ENCODE peak calls at places on chromosomes 3 and 15, in four cellular contexts. U, Z, P and W are unnamed samples.

GRCh38 chr15:48352474-48353072 is 21.3 kb downstream of the DUT start:
- DNase-seq in U (peak), Z (peak), P (peak), W (peak)

GRCh38 chr3:43142472-43142871 is 36.6 kb upstream of the POMGNT2 start:
- DNase-seq in U (no peak), Z (no peak), P (no peak), W (no peak)

GRCh38 chr15:45958924-45959323 is 324.1 kb downstream of the SQOR start:
- DNase-seq in U (no peak), Z (no peak), P (no peak), W (no peak)

GRCh38 chr3:45064512-45065372 is 38.6 kb downstream of the CLEC3B start:
- DNase-seq in U (peak), Z (no peak), P (no peak), W (no peak)

GRCh38 chr3:16849240-16849639 is 35.5 kb upstream of the PLCL2 start:
- DNase-seq in U (peak), Z (peak), P (peak), W (peak)

GRCh38 chr3:82208002-82208710 is 446.7 kb upstream of the GBE1 start:
- DNase-seq in U (no peak), Z (no peak), P (no peak), W (no peak)

GRCh38 chr3:51622868-51623267 is 48.2 kb upstream of the TEX264 start:
- DNase-seq in U (no peak), Z (no peak), P (no peak), W (no peak)

GRCh38 chr15:90529008-90529368 is 735 bp upstream of the CRTC3 start:
- DNase-seq in U (no peak), Z (no peak), P (no peak), W (no peak)

GRCh38 chr3:15011174-15011573 is 53.9 kb downstream of the MRPS25 start:
- DNase-seq in U (no peak), Z (no peak), P (no peak), W (no peak)

GRCh38 chr3:175246766-175247165 is 387.6 kb downstream of the NAALADL2 start:
- DNase-seq in U (no peak), Z (no peak), P (no peak), W (no peak)

GRCh38 chr15:66745530-66746230 is 43.6 kb downstream of the SMAD6 start:
- DNase-seq in U (no peak), Z (no peak), P (no peak), W (no peak)

GRCh38 chr3:140244893-140245292 is 309.9 kb downstream of the CLSTN2 start:
- DNase-seq in U (no peak), Z (no peak), P (no peak), W (no peak)

GRCh38 chr3:11509175-11510000 is 134.3 kb downstream of the VGLL4 start:
- DNase-seq in U (no peak), Z (peak), P (no peak), W (peak)

GRCh38 chr15:97521390-97521789 is 439.1 kb upstream of the ARRDC4 start:
- DNase-seq in U (no peak), Z (no peak), P (no peak), W (no peak)

GRCh38 chr15:68619303-68619698 is 40.5 kb downstream of the CORO2B start:
- DNase-seq in U (no peak), Z (no peak), P (no peak), W (no peak)

GRCh38 chr3:38609386-38610111 is 39.9 kb downstream of the SCN5A start:
- DNase-seq in U (no peak), Z (no peak), P (no peak), W (no peak)

GRCh38 chr15:96321422-96322391 is 8.8 kb upstream of the NR2F2 start:
- DNase-seq in U (no peak), Z (peak), P (no peak), W (peak)

GRCh38 chr3:58155838-58156237 is 54.9 kb downstream of the DNASE1L3 start:
- DNase-seq in U (no peak), Z (no peak), P (no peak), W (no peak)

GRCh38 chr15:68517285-68517711 is 61.5 kb upstream of the CORO2B start:
- DNase-seq in U (no peak), Z (no peak), P (no peak), W (peak)

GRCh38 chr3:46471371-46471914 is 6.7 kb upstream of the LTF start:
- DNase-seq in U (no peak), Z (no peak), P (no peak), W (no peak)

GRCh38 chr15:48577495-48577894 is 68.0 kb downstream of the FBN1 start:
- DNase-seq in U (no peak), Z (no peak), P (no peak), W (no peak)

GRCh38 chr3:31550452-31551251 is 17.9 kb downstream of the STT3B start:
- DNase-seq in U (no peak), Z (no peak), P (no peak), W (no peak)

GRCh38 chr3:184645304-184645703 is 66.6 kb downstream of the MAGEF1 start:
- DNase-seq in U (no peak), Z (no peak), P (no peak), W (no peak)

GRCh38 chr15:24823473-24823872 is 131.3 kb upstream of the SNRPN start:
- DNase-seq in U (no peak), Z (peak), P (peak), W (peak)

GRCh38 chr3:18295171-18295920 is 129.8 kb downstream of the SATB1 start:
- DNase-seq in U (no peak), Z (peak), P (peak), W (no peak)

GRCh38 chr3:59436164-59436958 is 386.5 kb upstream of the CFAP20DC start:
- DNase-seq in U (no peak), Z (no peak), P (no peak), W (no peak)

GRCh38 chr3:81242871-81243270 is 518.6 kb downstream of the GBE1 start:
- DNase-seq in U (no peak), Z (no peak), P (no peak), W (no peak)

GRCh38 chr15:34364041-34364440 is 3.0 kb downstream of the LPCAT4 start:
- DNase-seq in U (no peak), Z (no peak), P (no peak), W (no peak)

GRCh38 chr15:25727116-25727515 is 136.0 kb downstream of the ATP10A start:
- DNase-seq in U (no peak), Z (no peak), P (no peak), W (no peak)

GRCh38 chr3:65886376-65886775 is 152.3 kb downstream of the MAGI1 start:
- DNase-seq in U (no peak), Z (no peak), P (no peak), W (no peak)

GRCh38 chr3:37183375-37183831 is 9.0 kb upstream of the LRRFIP2 start:
- DNase-seq in U (no peak), Z (no peak), P (no peak), W (no peak)

GRCh38 chr3:142028174-142028833 is 121.0 kb downstream of the TFDP2 start:
- DNase-seq in U (no peak), Z (no peak), P (peak), W (peak)

GRCh38 chr15:43515731-43516130 is 1.7 kb upstream of the MAP1A start:
- DNase-seq in U (no peak), Z (no peak), P (no peak), W (no peak)

GRCh38 chr3:87997298-87997697 is 61.5 kb downstream of the CGGBP1 start:
- DNase-seq in U (peak), Z (no peak), P (no peak), W (no peak)

GRCh38 chr15:51641490-51642135 is 19.0 kb upstream of the DMXL2 start:
- DNase-seq in U (no peak), Z (no peak), P (no peak), W (no peak)

GRCh38 chr3:22360197-22360596 is 609.2 kb upstream of the ZNF385D start:
- DNase-seq in U (no peak), Z (no peak), P (no peak), W (no peak)

GRCh38 chr3:133578548-133579191 is 5.2 kb downstream of the CDV3 start:
- DNase-seq in U (no peak), Z (no peak), P (peak), W (no peak)

GRCh38 chr3:24565053-24565452 is 70.4 kb upstream of the THRB start:
- DNase-seq in U (no peak), Z (no peak), P (no peak), W (no peak)

GRCh38 chr3:139291276-139292051 is 52.4 kb upstream of the MRPS22 start:
- DNase-seq in U (no peak), Z (no peak), P (no peak), W (no peak)

GRCh38 chr15:58628206-58629057 is 121.1 kb downstream of the ADAM10 start:
- DNase-seq in U (no peak), Z (no peak), P (no peak), W (no peak)

GRCh38 chr3:187971629-187972028 is 182.3 kb upstream of the LPP start:
- DNase-seq in U (no peak), Z (no peak), P (no peak), W (no peak)
- TF ChIP-seq CTCF in U (no peak), Z (no peak), P (no peak), W (no peak)

GRCh38 chr15:70873232-70874054 is 18.8 kb downstream of the THAP10 start:
- DNase-seq in U (no peak), Z (no peak), P (no peak), W (no peak)

GRCh38 chr15:70879386-70879785 is 12.8 kb downstream of the THAP10 start:
- DNase-seq in U (no peak), Z (no peak), P (no peak), W (no peak)

GRCh38 chr15:70876011-70876410 is 16.2 kb downstream of the THAP10 start:
- DNase-seq in U (no peak), Z (no peak), P (no peak), W (no peak)

GRCh38 chr15:70876683-70877082 is 15.6 kb downstream of the THAP10 start:
- DNase-seq in U (no peak), Z (no peak), P (no peak), W (no peak)

GRCh38 chr15:70875001-70875782 is 17.0 kb downstream of the THAP10 start:
- DNase-seq in U (no peak), Z (no peak), P (no peak), W (no peak)
- TF ChIP-seq CTCF in U (no peak), Z (peak), P (no peak), W (peak)

DNA sequence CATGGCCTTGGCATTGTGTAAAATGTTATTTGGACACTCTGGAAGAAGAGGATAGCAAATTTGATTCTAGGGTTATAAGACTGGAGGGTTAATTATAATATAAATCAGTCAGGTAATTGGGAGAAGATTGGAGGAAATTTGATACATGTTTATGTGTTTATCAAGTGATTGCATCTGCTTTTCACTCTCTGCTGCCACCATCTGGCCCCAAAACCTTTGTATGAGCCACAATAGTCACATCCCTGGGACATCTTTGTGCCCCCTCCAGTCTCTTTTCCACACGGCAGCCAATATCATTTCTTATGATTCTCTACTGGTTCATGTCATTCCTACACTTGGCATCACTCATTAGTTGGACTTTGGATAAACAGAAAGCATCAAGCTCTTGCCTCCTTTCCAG is 602.2 kb upstream of the SUCLG2 start:
- DNase-seq in U (peak), Z (no peak), P (peak), W (no peak)
- TF ChIP-seq CTCF in U (peak), Z (no peak), P (no peak), W (peak)

GRCh38 chr3:68007621-68008226 is 353.3 kb upstream of the SUCLG2 start:
- DNase-seq in U (peak), Z (no peak), P (peak), W (peak)
- TF ChIP-seq CTCF in U (no peak), Z (no peak), P (peak), W (peak)

GRCh38 chr3:30520695-30521094 is 85.7 kb upstream of the TGFBR2 start:
- DNase-seq in U (no peak), Z (no peak), P (no peak), W (no peak)

GRCh38 chr3:30524357-30525040 is 81.9 kb upstream of the TGFBR2 start:
- DNase-seq in U (no peak), Z (no peak), P (no peak), W (no peak)

GRCh38 chr3:30521156-30521555 is 85.2 kb upstream of the TGFBR2 start:
- DNase-seq in U (no peak), Z (no peak), P (no peak), W (no peak)

GRCh38 chr3:30526031-30526430 is 80.4 kb upstream of the TGFBR2 start:
- DNase-seq in U (no peak), Z (no peak), P (no peak), W (no peak)

GRCh38 chr3:30523366-30523765 is 83.0 kb upstream of the TGFBR2 start:
- DNase-seq in U (no peak), Z (no peak), P (no peak), W (no peak)
- TF ChIP-seq CTCF in U (no peak), Z (no peak), P (no peak), W (no peak)

GRCh38 chr15:42027521-42027920 is 6.7 kb upstream of the PLA2G4E start:
- DNase-seq in U (no peak), Z (no peak), P (no peak), W (no peak)
- TF ChIP-seq CTCF in U (no peak), Z (no peak), P (no peak), W (no peak)

GRCh38 chr3:115517457-115518050 is 105.8 kb upstream of the GAP43 start:
- DNase-seq in U (no peak), Z (no peak), P (no peak), W (no peak)
- TF ChIP-seq CTCF in U (no peak), Z (no peak), P (no peak), W (no peak)